ENCODE peak calls at places on chromosomes 12 and 14, in five cellular contexts. Y is activated CD8-positive, alpha-beta T cell treated with anti-CD3 and anti-CD28 coated beads, Interleukin-2, amount 10 ng/mL, durations not matched to agents 7 days and 5 days; J is cardiac fibroblast; M is NCI-H1105; H is fibroblast of the conjunctiva. C is an unnamed sample.
A peak's percentile ranks its signal among the peaks of the same experiment; 100 is the strongest.

GRCh38 chr12:132205271-132206092 is 61.2 kb downstream of the NOC4L start:
- DNase-seq in M (no peak), H (no peak), J (peak; percentile 15), Y (no peak), C (no peak)

GRCh38 chr12:49028666-49029275 is 10.2 kb upstream of the PRKAG1 start:
- DNase-seq in J (no peak), H (no peak), M (no peak), Y (no peak), C (no peak)

GRCh38 chr14:29039171-29039570 is 272.6 kb downstream of the FOXG1 start:
- DNase-seq in Y (no peak), H (no peak), M (no peak), J (peak; percentile 6), C (peak; percentile 48)

GRCh38 chr14:30553311-30553989 is 5.5 kb upstream of the G2E3 start:
- DNase-seq in Y (no peak), H (no peak), J (no peak), M (no peak), C (peak; percentile 76)

GRCh38 chr14:57574617-57575288 is 81.1 kb upstream of the CCDC198 start:
- DNase-seq in M (no peak), H (no peak), J (no peak), Y (no peak), C (peak; percentile 0)

GRCh38 chr12:13603951-13604350 is 377.5 kb downstream of the GRIN2B start:
- DNase-seq in M (no peak), Y (no peak), J (no peak), H (no peak), C (no peak)

GRCh38 chr12:38875571-38876228 is 29.7 kb downstream of the CPNE8 start:
- DNase-seq in Y (no peak), H (no peak), M (no peak), J (peak; percentile 3), C (no peak)

GRCh38 chr12:16350682-16351081 is 3.2 kb downstream of the MGST1 start:
- DNase-seq in Y (no peak), M (no peak), J (peak; percentile 95), H (peak; percentile 92), C (peak; percentile 98)

GRCh38 chr12:18798445-18799139 is 60.7 kb downstream of the CAPZA3 start:
- DNase-seq in M (no peak), Y (no peak), H (no peak), J (peak; percentile 67), C (peak; percentile 18)

GRCh38 chr12:1034726-1035457 is 43.9 kb downstream of the ERC1 start:
- DNase-seq in Y (no peak), M (no peak), J (no peak), H (no peak), C (no peak)